ENCODE peak calls at places on chromosomes 5 and 9, in six cellular contexts. H, J, T, Q, U and Y are unnamed samples.

GRCh38 chr5:135874461-135874860 is 21.2 kb downstream of the IL9 start:
- DNase-seq in H (no peak), J (no peak), T (no peak), Q (no peak), U (no peak), Y (no peak)

GRCh38 chr9:92954078-92954861 is 6.9 kb downstream of the FGD3 start:
- DNase-seq in H (peak), J (no peak), T (peak), Q (peak), U (no peak), Y (no peak)

GRCh38 chr9:113808391-113809191 is 67.5 kb upstream of the ZNF618 start:
- DNase-seq in H (peak), J (no peak), T (no peak), Q (no peak), U (no peak), Y (peak)

GRCh38 chr5:10635257-10635860 is 71.5 kb downstream of the ANKRD33B start:
- DNase-seq in H (peak), J (no peak), T (no peak), Q (peak), U (no peak), Y (no peak)

GRCh38 chr9:127557466-127557869 is 54.6 kb upstream of the STXBP1 start:
- DNase-seq in H (no peak), J (no peak), T (no peak), Q (peak), U (peak), Y (no peak)

GRCh38 chr9:115216873-115217272 is 98.9 kb upstream of the TNC start:
- DNase-seq in H (no peak), J (no peak), T (no peak), Q (no peak), U (no peak), Y (no peak)

GRCh38 chr5:104370523-104370922 is 807.9 kb upstream of the NUDT12 start:
- DNase-seq in H (peak), J (no peak), T (no peak), Q (no peak), U (no peak), Y (no peak)

GRCh38 chr5:134503937-134504437 is 21.5 kb upstream of the JADE2 start:
- DNase-seq in H (peak), J (peak), T (no peak), Q (no peak), U (no peak), Y (no peak)

GRCh38 chr5:172624996-172625939 is 15.8 kb upstream of the NEURL1B start:
- DNase-seq in H (no peak), J (no peak), T (no peak), Q (no peak), U (no peak), Y (no peak)

GRCh38 chr5:172624083-172624995 is 16.7 kb upstream of the NEURL1B start:
- DNase-seq in H (no peak), J (no peak), T (no peak), Q (no peak), U (no peak), Y (no peak)

GRCh38 chr5:172620506-172620905 is 20.6 kb upstream of the NEURL1B start:
- DNase-seq in H (no peak), J (no peak), T (no peak), Q (no peak), U (no peak), Y (no peak)

GRCh38 chr5:172623313-172623980 is 17.6 kb upstream of the NEURL1B start:
- DNase-seq in H (no peak), J (no peak), T (no peak), Q (no peak), U (no peak), Y (no peak)

DNA sequence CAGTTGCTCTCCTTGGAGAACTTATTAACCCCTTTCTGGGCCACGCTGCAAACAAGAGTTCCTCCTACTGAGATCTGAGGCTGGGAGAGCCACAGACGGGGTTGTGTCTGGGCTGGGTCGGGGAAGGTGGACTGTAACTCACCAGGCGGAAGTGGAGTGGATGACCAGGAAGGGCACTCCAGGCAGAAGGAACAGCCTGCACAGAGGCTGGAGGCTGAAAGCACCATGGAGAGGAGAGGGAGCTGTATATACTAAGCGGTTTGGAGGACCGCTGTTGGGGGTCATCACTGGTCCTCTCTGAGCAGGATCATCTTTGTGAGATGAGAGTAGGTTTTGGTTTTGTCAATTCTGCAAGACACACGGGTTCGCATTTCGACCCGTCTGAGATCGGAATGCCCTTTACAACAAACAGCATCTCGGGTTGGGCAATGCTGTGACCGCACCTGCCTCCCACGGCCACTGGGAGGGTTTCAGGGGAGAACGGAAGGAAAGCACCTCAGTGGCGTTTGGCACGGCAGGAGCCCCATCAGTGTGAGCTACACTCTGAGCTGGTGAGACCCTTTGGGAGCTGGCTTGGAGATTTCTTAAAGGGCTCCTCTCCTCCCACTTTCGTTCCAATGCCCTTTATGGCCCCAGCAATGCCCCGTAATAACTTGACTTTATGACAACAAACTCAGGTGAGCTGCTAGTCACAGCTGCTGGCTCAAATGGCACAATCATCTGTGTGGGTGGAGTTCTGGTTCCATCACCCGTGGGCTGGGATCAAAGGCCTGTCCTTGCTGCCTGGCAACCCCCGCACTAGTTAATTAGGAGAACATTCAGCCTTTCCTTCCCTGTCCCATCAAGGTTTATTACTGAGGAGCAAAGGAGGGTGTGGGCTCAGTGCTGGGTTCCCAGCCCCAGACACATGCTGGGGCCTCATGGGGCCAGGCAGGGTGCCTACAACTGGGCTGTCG is 18.7 kb upstream of the NEURL1B start:
- DNase-seq in H (no peak), J (no peak), T (no peak), Q (no peak), U (peak), Y (no peak)
- H3K27ac ChIP-seq in H (no peak), J (no peak), T (no peak), Q (no peak), U (no peak), Y (no peak)

DNA sequence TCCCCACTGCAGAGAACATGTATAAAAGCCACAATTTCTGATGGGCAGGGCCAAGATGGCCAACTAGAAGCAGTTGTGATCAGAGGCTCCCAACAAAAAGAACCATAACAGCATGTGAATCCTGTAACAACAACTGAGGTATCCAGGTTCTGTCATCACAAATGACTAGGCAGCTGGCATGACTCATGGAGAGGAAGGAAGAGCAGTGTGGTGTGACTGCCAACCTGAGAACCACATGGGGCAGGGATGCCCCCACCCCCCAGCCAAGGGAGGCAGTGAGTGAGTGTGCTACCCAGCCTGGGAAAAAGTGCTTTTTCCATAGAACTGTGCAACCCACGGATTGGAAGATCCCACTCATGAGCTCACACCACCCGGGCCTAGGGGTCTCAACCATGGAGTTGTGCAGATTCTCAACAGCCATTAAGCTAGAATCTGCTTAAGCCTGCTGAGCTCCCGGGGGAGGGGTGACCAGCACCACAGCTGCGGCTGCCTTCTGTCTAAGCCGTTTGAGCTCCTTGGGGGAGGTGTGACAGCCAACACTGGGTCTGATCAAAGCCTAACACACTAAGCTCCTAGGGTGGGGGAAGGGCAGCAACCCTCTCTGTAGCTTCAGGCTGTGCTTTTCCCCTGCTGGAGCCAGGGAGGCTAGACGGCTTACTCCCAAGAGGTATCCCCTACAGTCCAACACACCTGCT is 80.1 kb upstream of the DMAC1 start:
- DNase-seq in H (no peak), J (no peak), T (no peak), Q (no peak), U (peak), Y (no peak)
- H3K27ac ChIP-seq in H (no peak), J (no peak), T (no peak), Q (no peak), U (no peak), Y (no peak)

DNA sequence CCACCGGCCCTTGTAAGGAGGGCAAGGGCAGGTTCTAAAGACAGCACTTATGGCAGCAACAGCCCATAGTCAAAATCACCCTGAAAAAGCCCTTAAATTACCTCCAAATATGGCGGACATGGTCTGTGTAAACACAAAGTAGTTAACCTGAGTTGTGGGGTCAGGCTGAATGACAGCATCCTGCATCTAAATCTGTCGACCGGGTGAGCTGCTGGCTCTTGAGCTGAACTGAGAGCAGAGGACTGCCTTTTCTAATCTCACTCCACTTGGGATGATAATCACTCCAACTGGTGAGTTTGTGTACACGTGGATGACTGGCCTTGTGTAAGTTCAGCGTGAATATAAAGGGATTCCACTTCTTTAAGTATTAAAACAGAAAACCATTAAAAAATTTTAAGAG is 249.5 kb downstream of the DENND1A start:
- DNase-seq in H (no peak), J (no peak), T (no peak), Q (no peak), U (no peak), Y (no peak)
- H3K27ac ChIP-seq in H (no peak), J (no peak), T (no peak), Q (no peak), U (no peak), Y (no peak)

DNA sequence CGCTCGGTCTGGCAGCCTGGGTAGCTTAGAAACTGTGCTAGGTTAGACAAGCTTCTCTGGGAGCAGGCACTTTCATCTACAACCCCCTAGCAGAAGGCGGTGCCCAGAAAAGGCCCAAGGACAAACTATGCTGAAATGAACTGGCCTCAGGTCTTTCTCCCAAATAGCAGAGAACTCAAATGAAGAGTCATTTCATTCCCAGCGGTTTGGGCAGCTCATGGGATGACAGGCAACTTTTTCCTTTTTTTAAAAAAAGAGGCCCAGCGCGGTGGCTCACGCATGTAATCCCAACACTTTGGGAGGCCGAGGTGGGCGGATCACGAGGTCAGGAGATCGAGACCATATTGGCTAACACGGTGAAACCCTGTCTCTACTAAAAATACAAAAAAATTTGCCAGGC is 2.5 kb downstream of the RAPGEF1 start:
- DNase-seq in H (no peak), J (no peak), T (no peak), Q (no peak), U (no peak), Y (no peak)
- H3K27ac ChIP-seq in H (no peak), J (no peak), T (peak), Q (no peak), U (no peak), Y (no peak)

DNA sequence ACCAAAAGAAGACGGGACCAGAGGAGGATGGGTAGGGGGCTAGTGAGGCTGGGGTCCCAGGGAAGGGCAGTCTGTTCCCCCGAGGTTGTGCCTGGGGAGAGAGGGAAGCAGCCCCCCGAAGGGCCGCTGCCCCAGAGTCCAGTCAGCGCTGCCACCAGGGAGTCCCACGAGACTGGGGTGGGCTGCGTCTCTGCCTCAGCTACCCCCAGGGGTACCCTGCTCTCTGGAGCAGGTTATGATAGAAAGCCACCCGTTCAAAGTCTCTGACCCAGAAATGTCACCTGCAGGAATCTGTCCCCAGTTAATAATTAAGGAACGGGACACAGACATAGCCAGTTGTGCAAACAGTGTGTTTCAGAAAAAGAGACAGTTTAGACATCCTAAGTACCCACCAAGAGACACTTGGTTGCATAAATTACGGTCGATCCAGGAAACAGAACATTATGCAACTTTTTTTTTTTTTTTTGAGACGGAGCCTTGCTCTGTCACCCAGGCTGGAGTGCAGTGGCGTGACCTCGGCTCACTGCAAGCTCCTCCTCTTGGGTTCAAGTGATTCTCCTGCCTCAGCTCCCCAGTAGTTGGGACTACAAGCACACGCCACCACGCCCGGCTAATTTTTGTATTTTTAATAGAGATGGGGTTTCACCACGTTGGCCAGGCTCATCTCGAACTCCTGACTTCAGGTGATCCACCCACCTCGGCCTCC is 10.7 kb upstream of the AGPAT2 start:
- DNase-seq in H (no peak), J (no peak), T (no peak), Q (no peak), U (no peak), Y (no peak)
- H3K27ac ChIP-seq in H (no peak), J (no peak), T (no peak), Q (no peak), U (no peak), Y (no peak)

GRCh38 chr9:133528001-133528886 is 3.5 kb upstream of the MYMK start:
- DNase-seq in H (no peak), J (no peak), T (no peak), Q (no peak), U (peak), Y (no peak)
- H3K27ac ChIP-seq in H (no peak), J (no peak), T (no peak), Q (no peak), U (no peak), Y (no peak)